ENCODE peak calls at places on chromosomes 5 and 9, in seven cellular contexts. O is heart left ventricle, V is testis, G is NB4, Q is uterus, Z is spleen, A is HepG2. E is an unnamed sample.

GRCh38 chr5:115770466-115770865 is 46.0 kb downstream of the CDO1 start:
- DNase-seq in G (peak; percentile 15), O (no peak), V (peak; percentile 31), Z (no peak), A (peak; percentile 31), Q (no peak), E (no peak)

GRCh38 chr5:59800375-59800893 is 93.1 kb downstream of the PDE4D start:
- DNase-seq in G (no peak), A (no peak), Q (no peak), V (no peak), O (no peak), Z (no peak), E (no peak)

GRCh38 chr5:178990491-178990890 is 4.6 kb downstream of the GRM6 start:
- DNase-seq in A (no peak), Q (no peak), G (no peak), V (no peak), O (no peak), Z (peak; percentile 67), E (peak; percentile 68)

GRCh38 chr9:108477538-108478006 is 378.2 kb downstream of the ACTL7B start:
- DNase-seq in V (no peak), Q (no peak), A (peak; percentile 32), O (no peak), G (peak; percentile 8), Z (no peak), E (no peak)

GRCh38 chr5:63959177-63959982 is 2.9 kb downstream of the HTR1A start:
- DNase-seq in V (peak; percentile 84), G (no peak), Q (no peak), O (no peak), Z (peak; percentile 70), A (no peak), E (peak; percentile 70)

GRCh38 chr9:74951725-74952151 is 974 bp downstream of the C9orf40 start:
- DNase-seq in V (peak; percentile 34), Z (peak; percentile 92), Q (peak; percentile 47), A (peak; percentile 15), O (peak; percentile 53), G (peak; percentile 46), E (peak; percentile 91)

GRCh38 chr5:52743970-52744369 is 43.7 kb upstream of the ITGA1 start:
- DNase-seq in A (no peak), O (no peak), Q (no peak), V (no peak), Z (no peak), G (no peak), E (no peak)

GRCh38 chr9:96241391-96241809 is 60.6 kb downstream of the HSD17B3 start:
- DNase-seq in Q (no peak), A (no peak), O (no peak), Z (no peak), G (no peak), V (no peak), E (no peak)

GRCh38 chr5:84724683-84725082 is 340.0 kb upstream of the EDIL3 start:
- DNase-seq in Z (no peak), V (no peak), O (no peak), Q (no peak), A (no peak), G (no peak), E (no peak)

DNA sequence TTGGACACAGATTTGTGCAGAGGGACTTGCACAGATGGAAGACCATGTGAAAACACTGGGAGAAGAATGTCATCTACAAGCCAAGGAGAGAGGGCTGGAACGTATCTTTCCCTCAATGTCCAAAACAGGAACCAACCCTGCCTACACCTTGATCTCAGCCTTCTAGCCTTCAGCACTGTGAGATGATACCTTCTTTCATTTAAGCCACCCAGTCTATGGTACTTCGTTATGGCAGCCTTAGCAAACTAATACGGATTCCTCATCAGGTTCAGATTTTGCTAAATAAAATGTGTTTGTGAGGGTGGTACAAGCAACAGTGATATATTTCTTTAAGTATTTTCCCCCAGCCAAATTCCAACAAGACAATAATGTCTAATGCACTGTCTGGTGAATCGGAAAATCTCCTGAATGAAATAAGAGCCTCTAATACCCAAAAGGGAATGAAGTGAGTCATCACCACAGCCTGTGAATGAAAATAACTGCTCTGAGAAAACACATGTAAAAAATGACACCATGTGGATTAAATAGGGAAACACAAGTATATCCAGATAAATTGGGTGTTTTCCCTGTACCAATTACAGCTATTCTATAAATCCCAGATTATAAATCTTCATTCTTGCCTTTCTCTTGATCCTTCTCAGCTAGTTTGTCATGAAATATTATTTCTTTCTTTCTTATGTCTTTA is 182.8 kb upstream of the TARS1 start:
- DNase-seq in Z (no peak), Q (no peak), V (no peak), A (no peak), G (peak; percentile 4), O (no peak), E (no peak)
- TF ChIP-seq CTCF in Z (no peak), Q (no peak), V (no peak), A (no peak), G (no peak), O (peak; percentile 22), E (no peak)

GRCh38 chr9:136109351-136110081 is 9.2 kb downstream of the TMEM250 start:
- DNase-seq in V (peak; percentile 89), Q (peak; percentile 94), O (peak; percentile 95), Z (peak; percentile 98), A (no peak), G (peak; percentile 89), E (peak; percentile 99)
- TF ChIP-seq POLR2A in V (no peak), Q (peak; percentile 21), O (peak; percentile 38), Z (no peak), A (no peak), G (no peak), E (no peak)

DNA sequence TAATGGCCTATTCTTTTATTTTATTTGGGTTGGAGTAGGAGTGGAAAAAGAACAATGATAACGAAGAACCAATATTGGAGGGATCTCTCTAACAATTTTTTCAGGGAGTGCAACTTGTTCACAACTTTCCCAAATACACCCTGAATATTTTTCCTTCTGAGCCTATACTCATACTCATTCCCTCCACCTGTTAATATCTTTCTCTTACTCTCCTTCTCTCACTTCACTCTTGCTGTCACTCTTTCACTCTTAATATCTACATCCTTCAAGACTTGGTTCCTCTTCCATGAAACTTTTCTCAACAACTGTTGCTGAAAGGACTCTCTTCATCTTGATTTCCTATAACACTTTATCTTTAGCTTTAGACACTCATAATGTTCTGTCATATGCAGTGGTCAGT is 39.0 kb upstream of the MYOT start:
- DNase-seq in Q (no peak), Z (no peak), O (no peak), A (no peak), G (no peak), V (no peak), E (no peak)
- TF ChIP-seq CTCF in Q (no peak), Z (no peak), O (no peak), A (no peak), G (no peak), V (no peak), E (no peak)

GRCh38 chr9:34644766-34645314 is 1.6 kb upstream of the GALT start:
- DNase-seq in Q (no peak), A (peak; percentile 78), Z (no peak), O (no peak), V (no peak), G (no peak), E (no peak)
- TF ChIP-seq POLR2A in Q (no peak), A (no peak), Z (no peak), O (no peak), V (no peak), G (no peak), E (no peak)

E was measured in lower leg skin.